ENCODE peak calls at places on chromosomes 5 and 9, in four cellular contexts. Z, G, L and S are unnamed samples.

GRCh38 chr9:69498430-69498829 is 173.4 kb downstream of the ENTREP1 start:
- DNase-seq in L (no peak), Z (no peak), G (no peak), S (no peak)

GRCh38 chr5:9715891-9716335 is 85.8 kb upstream of the TAS2R1 start:
- DNase-seq in Z (peak; percentile 31), G (no peak), L (no peak), S (no peak)

GRCh38 chr5:54570923-54571322 is 53.4 kb downstream of the SNX18 start:
- DNase-seq in Z (peak; percentile 82), L (peak; percentile 21), G (no peak), S (no peak)

GRCh38 chr9:86909388-86909787 is 37.9 kb downstream of the GAS1 start:
- DNase-seq in Z (no peak), L (no peak), G (no peak), S (no peak)

GRCh38 chr9:128523199-128523925 is 18.8 kb downstream of the GLE1 start:
- DNase-seq in L (peak; percentile 24), G (peak; percentile 58), Z (peak; percentile 29), S (peak; percentile 67)

GRCh38 chr9:127627494-127627855 is 15.4 kb downstream of the STXBP1 start:
- DNase-seq in L (no peak), G (no peak), Z (no peak), S (no peak)

GRCh38 chr9:129145316-129145715 is 32.7 kb downstream of the IER5L start:
- DNase-seq in G (no peak), Z (no peak), L (no peak), S (no peak)

GRCh38 chr9:13898957-13899356 is 415.0 kb downstream of the NFIB start:
- DNase-seq in Z (no peak), G (peak; percentile 18), L (no peak), S (no peak)

GRCh38 chr5:6712582-6713273 is 504 bp upstream of the TENT4A start:
- DNase-seq in Z (no peak), L (peak; percentile 96), G (peak; percentile 98), S (peak; percentile 86)

GRCh38 chr9:1972672-1973071 is 42.5 kb upstream of the SMARCA2 start:
- DNase-seq in L (no peak), Z (no peak), G (no peak), S (no peak)

GRCh38 chr9:88197016-88197415 is 58.7 kb upstream of the SPATA31C2 start:
- DNase-seq in G (peak; percentile 35), Z (peak; percentile 77), L (peak; percentile 74), S (peak; percentile 23)

GRCh38 chr9:8346291-8346690 is 546.7 kb upstream of the DMAC1 start:
- DNase-seq in L (no peak), G (no peak), Z (peak; percentile 79), S (no peak)

GRCh38 chr9:134443169-134444039 is 117.1 kb downstream of the RXRA start:
- DNase-seq in Z (peak; percentile 89), L (peak; percentile 90), G (peak; percentile 92), S (peak; percentile 78)

GRCh38 chr5:135729582-135729879 is 104.9 kb upstream of the SLC25A48 start:
- DNase-seq in G (peak; percentile 37), L (no peak), Z (no peak), S (no peak)

GRCh38 chr5:179605026-179605833 is 18.2 kb downstream of the HNRNPH1 start:
- DNase-seq in Z (no peak), L (no peak), G (peak; percentile 48), S (no peak)

GRCh38 chr9:124007157-124007460 is 4.5 kb upstream of the LHX2 start:
- DNase-seq in Z (no peak), G (no peak), L (no peak), S (no peak)

GRCh38 chr5:53359906-53360305 is 120.5 kb upstream of the FST start:
- DNase-seq in L (no peak), G (no peak), Z (peak; percentile 73), S (no peak)

GRCh38 chr5:22835630-22836029 is 17.5 kb downstream of the CDH12 start:
- DNase-seq in Z (no peak), L (no peak), G (no peak), S (no peak)

GRCh38 chr9:114288233-114289051 is 34.5 kb upstream of the ORM1 start:
- DNase-seq in G (no peak), Z (peak; percentile 76), L (peak; percentile 11), S (no peak)

GRCh38 chr9:73199886-73200285 is 48.2 kb downstream of the ANXA1 start:
- DNase-seq in G (peak; percentile 28), Z (no peak), L (no peak), S (no peak)

GRCh38 chr5:38404236-38404635 is 145.9 kb downstream of the EGFLAM start:
- DNase-seq in G (no peak), Z (no peak), L (no peak), S (no peak)

GRCh38 chr5:177462021-177462670 is 11.3 kb downstream of the DBN1 start:
- DNase-seq in L (no peak), G (no peak), Z (no peak), S (no peak)

GRCh38 chr9:136656795-136657611 is 5.7 kb upstream of the EGFL7 start:
- DNase-seq in G (no peak), L (peak; percentile 27), Z (no peak), S (no peak)

GRCh38 chr5:74576941-74577456 is 63.5 kb downstream of the ENC1 start:
- DNase-seq in L (no peak), G (no peak), Z (peak; percentile 62), S (no peak)

GRCh38 chr9:126372716-126373115 is 46.1 kb downstream of the MVB12B start:
- DNase-seq in L (no peak), G (no peak), Z (no peak), S (no peak)

GRCh38 chr9:27591093-27591492 is 17.8 kb upstream of the C9orf72 start:
- DNase-seq in Z (no peak), G (no peak), L (no peak), S (no peak)

GRCh38 chr5:139140631-139141071 is 57.5 kb downstream of the SIL1 start:
- DNase-seq in L (no peak), G (no peak), Z (peak; percentile 64), S (no peak)

GRCh38 chr9:96062051-96062450 is 186.6 kb downstream of the ERCC6L2 start:
- DNase-seq in Z (no peak), L (no peak), G (peak; percentile 29), S (no peak)

GRCh38 chr5:157606046-157606445 is 30.5 kb upstream of the ADAM19 start:
- DNase-seq in G (no peak), Z (no peak), L (no peak), S (no peak)

GRCh38 chr9:38622083-38622674 is 1.8 kb upstream of the ANKRD18A start:
- DNase-seq in L (no peak), G (peak; percentile 30), Z (no peak), S (no peak)

GRCh38 chr9:87069690-87070089 is 122.4 kb upstream of the GAS1 start:
- DNase-seq in G (peak; percentile 38), Z (no peak), L (no peak), S (no peak)

GRCh38 chr5:141835928-141836667 is 42.1 kb downstream of the PCDH1 start:
- DNase-seq in G (no peak), L (peak; percentile 57), Z (peak; percentile 16), S (no peak)

GRCh38 chr9:121895836-121896544 is 197.1 kb downstream of the TTLL11 start:
- DNase-seq in G (no peak), Z (peak; percentile 83), L (peak; percentile 85), S (no peak)

GRCh38 chr5:127254729-127255284 is 35.8 kb upstream of the MEGF10 start:
- DNase-seq in G (no peak), Z (peak; percentile 69), L (no peak), S (peak; percentile 47)

GRCh38 chr5:72244862-72245371 is 75.1 kb downstream of the MRPS27 start:
- DNase-seq in G (peak; percentile 51), L (peak; percentile 35), Z (peak; percentile 46), S (no peak)

GRCh38 chr9:105406369-105406768 is 41.5 kb upstream of the FSD1L start:
- DNase-seq in Z (no peak), L (no peak), G (no peak), S (no peak)

GRCh38 chr9:105405514-105406131 is 42.2 kb upstream of the FSD1L start:
- DNase-seq in Z (peak; percentile 61), L (no peak), G (no peak), S (no peak)

GRCh38 chr9:105401651-105402050 is 46.2 kb upstream of the FSD1L start:
- DNase-seq in G (no peak), Z (peak; percentile 24), L (no peak), S (no peak)

GRCh38 chr9:105399117-105399516 is 48.7 kb upstream of the FSD1L start:
- DNase-seq in L (no peak), Z (no peak), G (no peak), S (no peak)

DNA sequence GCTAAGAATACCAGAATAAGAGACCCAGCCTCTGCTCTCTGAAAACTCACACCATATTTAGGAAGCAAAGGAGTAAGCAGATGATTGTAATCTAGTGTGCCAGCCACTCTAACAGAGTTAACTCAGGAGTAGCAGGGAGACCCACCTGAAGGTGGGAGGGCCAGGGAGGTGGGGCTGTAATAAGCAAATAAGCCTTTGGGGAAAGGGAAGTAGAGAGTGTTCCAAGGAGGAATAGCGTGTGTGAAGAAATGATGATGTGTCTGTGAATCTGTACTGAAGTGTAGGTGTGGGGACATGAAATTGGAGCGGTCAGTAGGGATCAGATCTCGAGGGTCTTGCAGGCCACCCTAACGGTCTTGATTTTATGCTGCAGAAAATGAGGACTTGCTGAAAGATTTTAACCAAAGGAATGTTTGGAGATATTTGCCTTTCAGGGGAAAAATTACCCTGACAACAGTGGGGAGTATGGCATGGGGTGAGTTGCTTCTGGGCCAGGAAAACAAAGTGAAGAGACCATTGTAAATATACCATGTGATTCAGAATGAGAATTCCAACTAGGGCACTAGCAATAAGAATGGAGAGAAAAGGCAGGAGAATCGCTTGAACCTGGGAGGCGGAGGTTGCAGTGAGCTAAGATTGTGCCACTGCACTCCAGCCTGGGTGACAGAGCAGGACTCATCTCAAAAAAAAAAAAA is 44.1 kb upstream of the FSD1L start:
- DNase-seq in G (no peak), L (no peak), Z (no peak), S (no peak)
- H3K4me3 ChIP-seq in G (no peak overlapping the region), L (no peak overlapping the region), Z (no peak overlapping the region), S (no peak overlapping the region)

GRCh38 chr9:92324889-92325268 is 271 bp downstream of the NOL8 start:
- DNase-seq in Z (no peak), G (no peak), L (no peak), S (no peak)

GRCh38 chr9:92325269-92325990 is at the start of the genes CENPP and NOL8:
- DNase-seq in G (peak; percentile 94), L (peak; percentile 83), Z (peak; percentile 85), S (peak; percentile 59)

GRCh38 chr9:92325991-92326500 is 293 bp downstream of the CENPP start:
- DNase-seq in Z (no peak), L (no peak), G (no peak), S (no peak)

GRCh38 chr9:92327283-92327850 is 1.6 kb downstream of the CENPP start:
- DNase-seq in G (no peak), L (no peak), Z (no peak), S (no peak)

GRCh38 chr9:92328225-92328624 is 2.5 kb downstream of the CENPP start:
- DNase-seq in Z (peak; percentile 47), G (peak; percentile 57), L (no peak), S (peak; percentile 41)
- TF ChIP-seq CTCF in Z (peak; percentile 37), G (peak; percentile 53), L (no peak), S (peak; percentile 55)

DNA sequence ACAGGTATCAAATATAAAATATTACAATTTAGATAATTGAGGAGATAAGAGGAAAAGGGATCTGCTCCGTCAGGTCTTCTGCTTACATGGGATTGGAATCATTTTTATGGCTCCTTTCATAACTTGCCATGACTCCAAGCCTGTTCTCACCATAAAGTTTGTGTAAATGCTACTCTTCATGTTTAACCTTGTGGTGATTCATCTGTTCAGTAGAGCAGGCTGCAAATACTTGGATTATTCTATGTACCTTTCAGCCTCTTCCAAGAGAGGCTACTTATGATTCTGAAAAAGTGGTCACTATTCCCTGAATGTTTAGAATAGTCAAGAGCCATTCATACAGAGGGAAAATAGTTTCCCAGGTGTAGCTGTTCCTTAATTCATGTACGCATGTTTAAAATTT is 66.9 kb downstream of the SLC44A1 start:
- DNase-seq in G (peak; percentile 38), Z (no peak), L (no peak), S (no peak)
- H3K27me3 ChIP-seq in G (no peaks in the 10 kb centered on the region), Z (no peaks in the 10 kb centered on the region), L (no peaks in the 10 kb centered on the region), S (no peaks in the 10 kb centered on the region)

GRCh38 chr9:115597330-115597729 is 479.4 kb upstream of the TNC start:
- DNase-seq in G (no peak), Z (no peak), L (no peak), S (no peak)
- H3K4me3 ChIP-seq in G (no peak overlapping the region), Z (peak overlapping the region; percentile 50), L (no peak overlapping the region), S (peak overlapping the region; percentile 52)